ENCODE peak calls at places on chromosomes 6 and 20, in four cellular contexts. S, J, D and Q are unnamed samples.

GRCh38 chr6:43927525-43928210 is 157.7 kb downstream of the VEGFA start:
- DNase-seq in D (peak), S (peak), J (no peak), Q (no peak)

GRCh38 chr6:47092249-47092648 is 50.1 kb upstream of the ADGRF1 start:
- DNase-seq in D (no peak), S (no peak), J (no peak), Q (no peak)

GRCh38 chr20:34472246-34472925 is 43.8 kb upstream of the DYNLRB1 start:
- DNase-seq in J (no peak), D (peak), S (no peak), Q (no peak)

GRCh38 chr6:32565511-32565910 is 24.1 kb downstream of the HLA-DRB1 start:
- DNase-seq in J (no peak), S (no peak), D (no peak), Q (no peak)

GRCh38 chr6:6891074-6891754 is 216.5 kb upstream of the RREB1 start:
- DNase-seq in J (no peak), S (no peak), D (no peak), Q (no peak)

GRCh38 chr6:169415179-169415578 is 161.5 kb upstream of the THBS2 start:
- DNase-seq in J (no peak), S (no peak), D (peak), Q (no peak)

GRCh38 chr6:158769228-158769627 is 49.9 kb downstream of the EZR start:
- DNase-seq in S (peak), D (no peak), J (no peak), Q (no peak)

GRCh38 chr6:144006731-144007454 is 1.2 kb downstream of the PLAGL1 start:
- DNase-seq in J (no peak), S (no peak), D (peak), Q (no peak)

GRCh38 chr6:70474751-70475150 is 61.4 kb downstream of the FAM135A start:
- DNase-seq in J (no peak), D (no peak), S (no peak), Q (no peak)

GRCh38 chr20:36454664-36455427 is 86.5 kb upstream of the MYL9 start:
- DNase-seq in S (peak), D (no peak), J (no peak), Q (no peak)

GRCh38 chr20:44083220-44083933 is 103.6 kb downstream of the JPH2 start:
- DNase-seq in D (peak), J (no peak), S (peak), Q (no peak)

GRCh38 chr6:17470953-17471335 is 77.5 kb downstream of the CAP2 start:
- DNase-seq in J (no peak), D (peak), S (no peak), Q (no peak)

GRCh38 chr20:45432294-45432693 is 16.4 kb downstream of the PIGT start:
- DNase-seq in S (no peak), D (no peak), J (no peak), Q (no peak)

GRCh38 chr6:130178692-130179091 is 44.1 kb downstream of the SAMD3 start:
- DNase-seq in D (peak), S (no peak), J (no peak), Q (no peak)

GRCh38 chr20:60948230-60948629 is 303.8 kb upstream of the CDH4 start:
- DNase-seq in J (no peak), D (no peak), S (no peak), Q (no peak)

GRCh38 chr6:125930810-125931418 is 25.7 kb upstream of the HINT3 start:
- DNase-seq in D (no peak), J (no peak), S (no peak), Q (no peak)

GRCh38 chr20:346640-347316 is at the start of gene NRSN2:
- DNase-seq in D (no peak), S (peak), J (peak), Q (peak)

GRCh38 chr20:23298155-23298554 is 52.4 kb upstream of the NXT1 start:
- DNase-seq in D (no peak), S (no peak), J (no peak), Q (no peak)

GRCh38 chr20:38872491-38873049 is 53.6 kb upstream of the FAM83D start:
- DNase-seq in S (no peak), J (no peak), D (no peak), Q (no peak)

GRCh38 chr20:17503501-17504325 is 27.5 kb downstream of the BFSP1 start:
- DNase-seq in S (no peak), J (no peak), D (no peak), Q (no peak)

GRCh38 chr6:158330016-158330415 is 17.8 kb downstream of the TULP4 start:
- DNase-seq in D (no peak), J (no peak), S (no peak), Q (no peak)

GRCh38 chr20:24708411-24709295 is 239.2 kb downstream of the SYNDIG1 start:
- DNase-seq in J (no peak), D (no peak), S (no peak), Q (no peak)